ENCODE peak calls at places on chromosome 19, in five cellular contexts. D, Q, J, F and E are unnamed samples.
A peak's percentile ranks its signal among the peaks of the same experiment; 100 is the strongest.

GRCh38 chr19:23868630-23869029 is 46.1 kb upstream of the ZNF726 start:
- DNase-seq in D (no peak), Q (no peak), J (no peak), F (no peak), E (no peak)

GRCh38 chr19:19170053-19170945 is at the start of gene MEF2B:
- DNase-seq in D (peak; percentile 68), Q (peak; percentile 99), J (peak; percentile 44), F (peak; percentile 84), E (peak; percentile 69)

GRCh38 chr19:29860492-29860891 is 48.7 kb downstream of the CCNE1 start:
- DNase-seq in D (no peak), Q (no peak), J (no peak), F (no peak), E (no peak)

GRCh38 chr19:30001794-30002193 is 59.8 kb downstream of the URI1 start:
- DNase-seq in D (no peak), Q (no peak), J (peak; percentile 16), F (no peak), E (no peak)

GRCh38 chr19:55579766-55580621 is 654 bp downstream of the ZNF579 start:
- DNase-seq in D (no peak), Q (peak; percentile 55), J (peak; percentile 37), F (peak; percentile 40), E (no peak)

GRCh38 chr19:55306712-55307111 is 18.4 kb downstream of the TMEM150B start:
- DNase-seq in D (no peak), Q (no peak), J (no peak), F (no peak), E (no peak)

GRCh38 chr19:13692096-13692495 is 72.2 kb upstream of the MRI1 start:
- DNase-seq in D (no peak), Q (no peak), J (peak; percentile 16), F (no peak), E (no peak)

GRCh38 chr19:54186934-54187381 is 2.4 kb downstream of the MBOAT7 start:
- DNase-seq in D (no peak), Q (no peak), J (no peak), F (peak; percentile 80), E (no peak)

GRCh38 chr19:13926715-13927114 is 11.5 kb downstream of the PODNL1 start:
- DNase-seq in D (no peak), Q (no peak), J (no peak), F (no peak), E (no peak)

GRCh38 chr19:36256853-36257511 is 42.1 kb downstream of the ZNF146 start:
- DNase-seq in D (no peak), Q (no peak), J (no peak), F (no peak), E (no peak)

GRCh38 chr19:50556236-50557008 is 11.8 kb downstream of the LRRC4B start:
- DNase-seq in D (peak; percentile 68), Q (peak; percentile 90), J (peak; percentile 77), F (peak; percentile 79), E (peak; percentile 55)

GRCh38 chr19:46513461-46514236 is 18.0 kb upstream of the PNMA8B start:
- DNase-seq in D (peak; percentile 81), Q (peak; percentile 65), J (peak; percentile 77), F (peak; percentile 88), E (peak; percentile 75)

GRCh38 chr19:6271721-6272410 is 7.9 kb downstream of the MLLT1 start:
- DNase-seq in D (no peak), Q (no peak), J (peak; percentile 92), F (peak; percentile 79), E (no peak)

GRCh38 chr19:42140125-42140754 is 8.0 kb upstream of the POU2F2 start:
- DNase-seq in D (no peak), Q (no peak), J (peak; percentile 81), F (peak; percentile 53), E (no peak)

GRCh38 chr19:8512991-8513686 is 828 bp downstream of the ZNF414 start:
- DNase-seq in D (no peak), Q (no peak), J (no peak), F (peak; percentile 55), E (no peak)

GRCh38 chr19:32798201-32798600 is 71.4 kb downstream of the SLC7A9 start:
- DNase-seq in D (no peak), Q (no peak), J (no peak), F (no peak), E (no peak)

GRCh38 chr19:2320057-2320456 is 8.3 kb downstream of the LSM7 start:
- DNase-seq in D (no peak), Q (no peak), J (no peak), F (no peak), E (no peak)

GRCh38 chr19:47158879-47159509 is 28.4 kb downstream of the SAE1 start:
- DNase-seq in D (peak; percentile 52), Q (no peak), J (peak; percentile 36), F (no peak), E (peak; percentile 76)

GRCh38 chr19:51783373-51783772 is 11.6 kb upstream of the FPR3 start:
- DNase-seq in D (no peak), Q (no peak), J (peak; percentile 48), F (no peak), E (no peak)

GRCh38 chr19:29285878-29286277 is 72.9 kb upstream of the UQCRFS1 start:
- DNase-seq in D (no peak), Q (no peak), J (no peak), F (no peak), E (no peak)

GRCh38 chr19:5926641-5927438 is 12.8 kb downstream of the CAPS start:
- DNase-seq in D (no peak), Q (no peak), J (no peak), F (no peak), E (no peak)

GRCh38 chr19:57280913-57281425 is 684 bp downstream of the ZNF460 start:
- DNase-seq in D (peak; percentile 11), Q (no peak), J (no peak), F (no peak), E (peak; percentile 50)

GRCh38 chr19:23896912-23897311 is 17.8 kb upstream of the ZNF726 start:
- DNase-seq in D (no peak), Q (no peak), J (no peak), F (no peak), E (no peak)

GRCh38 chr19:32343550-32344262 is 1.7 kb upstream of the ZNF507 start:
- DNase-seq in D (no peak), Q (no peak), J (no peak), F (no peak), E (no peak)

GRCh38 chr19:4654437-4655361 is 15.4 kb downstream of the TNFAIP8L1 start:
- DNase-seq in D (no peak), Q (peak; percentile 77), J (no peak), F (no peak), E (no peak)

GRCh38 chr19:52667972-52668371 is 29.8 kb upstream of the ZNF83 start:
- DNase-seq in D (no peak), Q (no peak), J (no peak), F (no peak), E (no peak)

GRCh38 chr19:35959040-35959967 is 23.1 kb downstream of the LRFN3 start:
- DNase-seq in D (peak; percentile 78), Q (no peak), J (no peak), F (no peak), E (peak; percentile 82)

GRCh38 chr19:45187421-45188100 is 9.0 kb downstream of the BLOC1S3 start:
- DNase-seq in D (no peak), Q (peak; percentile 63), J (peak; percentile 17), F (no peak), E (no peak)

GRCh38 chr19:17404015-17404414 is 1.4 kb downstream of the BST2 start:
- DNase-seq in D (no peak), Q (no peak), J (no peak), F (no peak), E (no peak)

GRCh38 chr19:37227996-37228395 is 10.0 kb downstream of the ZNF383 start:
- DNase-seq in D (no peak), Q (no peak), J (no peak), F (no peak), E (no peak)

GRCh38 chr19:15393963-15394362 is 14.4 kb upstream of the AKAP8 start:
- DNase-seq in D (no peak), Q (no peak), J (no peak), F (no peak), E (no peak)

GRCh38 chr19:51641648-51642047 is 5.0 kb downstream of the SIGLEC14 start:
- DNase-seq in D (no peak), Q (no peak), J (no peak), F (no peak), E (no peak)

GRCh38 chr19:30344446-30345425 is 27.4 kb upstream of the ZNF536 start:
- DNase-seq in D (no peak), Q (no peak), J (no peak), F (no peak), E (no peak)

GRCh38 chr19:38389101-38389925 is 816 bp downstream of the SPRED3 start:
- DNase-seq in D (no peak), Q (no peak), J (peak; percentile 85), F (no peak), E (peak; percentile 7)

GRCh38 chr19:12937243-12938053 is 961 bp upstream of the CALR start:
- DNase-seq in D (no peak), Q (peak; percentile 49), J (no peak), F (peak; percentile 78), E (no peak)

GRCh38 chr19:49441210-49441959 is at the start of gene SLC17A7:
- DNase-seq in D (no peak), Q (no peak), J (no peak), F (no peak), E (peak; percentile 47)